ENCODE peak calls at places on chromosomes 6 and 20, in eight cellular contexts. One of them, this sample, is unnamed. For H3K4me1 and H3K36me3, the result is how much of the 10 kb centered on the place peaks cover.

GRCh38 chr20:19275038-19275629 is 62.7 kb downstream of the SLC24A3 start:
- DNase-seq in adrenal gland: no peak
- DNase-seq in GM23338: no peak
- DNase-seq in heart right ventricle: no peak
- DNase-seq in effector memory CD4-positive, alpha-beta T cell: no peak
- DNase-seq in fibroblast of lung: no peak
- DNase-seq in OCI-LY7: no peak
- DNase-seq in osteoblast: no peak
- DNase-seq in this sample: no peak

GRCh38 chr6:28345201-28345600 is 4.5 kb upstream of the ZKSCAN3 start:
- DNase-seq in adrenal gland: no peak
- DNase-seq in GM23338: no peak
- DNase-seq in heart right ventricle: no peak
- DNase-seq in effector memory CD4-positive, alpha-beta T cell: no peak
- DNase-seq in fibroblast of lung: no peak
- DNase-seq in OCI-LY7: no peak
- DNase-seq in osteoblast: no peak
- DNase-seq in this sample: no peak

GRCh38 chr6:63674635-63675034 is 39.0 kb downstream of the PHF3 start:
- DNase-seq in adrenal gland: no peak
- DNase-seq in GM23338: no peak
- DNase-seq in heart right ventricle: no peak
- DNase-seq in effector memory CD4-positive, alpha-beta T cell: no peak
- DNase-seq in fibroblast of lung: no peak
- DNase-seq in OCI-LY7: no peak
- DNase-seq in osteoblast: no peak
- DNase-seq in this sample: peak

GRCh38 chr6:147222160-147222838 is 18.1 kb downstream of the STXBP5 start:
- DNase-seq in adrenal gland: no peak
- DNase-seq in GM23338: peak
- DNase-seq in heart right ventricle: no peak
- DNase-seq in effector memory CD4-positive, alpha-beta T cell: no peak
- DNase-seq in fibroblast of lung: peak
- DNase-seq in OCI-LY7: no peak
- DNase-seq in osteoblast: peak
- DNase-seq in this sample: no peak

GRCh38 chr6:164164921-164165320 is 750.4 kb downstream of the QKI start:
- DNase-seq in adrenal gland: no peak
- DNase-seq in GM23338: no peak
- DNase-seq in heart right ventricle: no peak
- DNase-seq in effector memory CD4-positive, alpha-beta T cell: no peak
- DNase-seq in fibroblast of lung: peak
- DNase-seq in OCI-LY7: no peak
- DNase-seq in osteoblast: no peak
- DNase-seq in this sample: no peak

GRCh38 chr20:60215786-60216730 is 257.8 kb downstream of the CDH26 start:
- DNase-seq in adrenal gland: no peak
- DNase-seq in GM23338: no peak
- DNase-seq in heart right ventricle: no peak
- DNase-seq in effector memory CD4-positive, alpha-beta T cell: no peak
- DNase-seq in fibroblast of lung: no peak
- DNase-seq in OCI-LY7: no peak
- DNase-seq in osteoblast: no peak
- DNase-seq in this sample: no peak

GRCh38 chr6:138017156-138017757 is 90.0 kb downstream of the PERP start:
- DNase-seq in adrenal gland: no peak
- DNase-seq in GM23338: peak
- DNase-seq in heart right ventricle: no peak
- DNase-seq in effector memory CD4-positive, alpha-beta T cell: no peak
- DNase-seq in fibroblast of lung: no peak
- DNase-seq in OCI-LY7: no peak
- DNase-seq in osteoblast: peak
- DNase-seq in this sample: no peak

GRCh38 chr6:148251286-148251685 is 91.4 kb upstream of the SASH1 start:
- DNase-seq in adrenal gland: no peak
- DNase-seq in GM23338: peak
- DNase-seq in heart right ventricle: no peak
- DNase-seq in effector memory CD4-positive, alpha-beta T cell: no peak
- DNase-seq in fibroblast of lung: peak
- DNase-seq in OCI-LY7: peak
- DNase-seq in osteoblast: peak
- DNase-seq in this sample: no peak

GRCh38 chr6:158545043-158545966 is 14.6 kb upstream of the TMEM181 start:
- DNase-seq in adrenal gland: no peak
- DNase-seq in GM23338: no peak
- DNase-seq in heart right ventricle: no peak
- DNase-seq in effector memory CD4-positive, alpha-beta T cell: no peak
- DNase-seq in fibroblast of lung: no peak
- DNase-seq in OCI-LY7: no peak
- DNase-seq in osteoblast: no peak
- DNase-seq in this sample: no peak

GRCh38 chr6:142542704-142543233 is 241.0 kb downstream of the ADGRG6 start:
- DNase-seq in adrenal gland: peak
- DNase-seq in GM23338: peak
- DNase-seq in heart right ventricle: peak
- DNase-seq in effector memory CD4-positive, alpha-beta T cell: no peak
- DNase-seq in fibroblast of lung: peak
- DNase-seq in OCI-LY7: no peak
- DNase-seq in osteoblast: no peak
- DNase-seq in this sample: no peak

GRCh38 chr6:54617730-54618129 is 228.8 kb upstream of the FAM83B start:
- DNase-seq in adrenal gland: no peak
- DNase-seq in GM23338: no peak
- DNase-seq in heart right ventricle: no peak
- DNase-seq in effector memory CD4-positive, alpha-beta T cell: no peak
- DNase-seq in fibroblast of lung: peak
- DNase-seq in OCI-LY7: no peak
- DNase-seq in osteoblast: peak
- DNase-seq in this sample: no peak

GRCh38 chr6:138372711-138373463 is 4.8 kb upstream of the SMIM28 start:
- DNase-seq in adrenal gland: no peak
- DNase-seq in GM23338: no peak
- DNase-seq in heart right ventricle: no peak
- DNase-seq in effector memory CD4-positive, alpha-beta T cell: no peak
- DNase-seq in fibroblast of lung: peak
- DNase-seq in OCI-LY7: no peak
- DNase-seq in osteoblast: no peak
- DNase-seq in this sample: peak

GRCh38 chr20:51136326-51136725 is 113.4 kb upstream of the KCNG1 start:
- DNase-seq in adrenal gland: no peak
- DNase-seq in GM23338: no peak
- DNase-seq in heart right ventricle: no peak
- DNase-seq in effector memory CD4-positive, alpha-beta T cell: no peak
- DNase-seq in fibroblast of lung: no peak
- DNase-seq in OCI-LY7: no peak
- DNase-seq in osteoblast: no peak
- DNase-seq in this sample: no peak

GRCh38 chr6:158631678-158632537 is 12.6 kb downstream of the DYNLT1 start:
- DNase-seq in adrenal gland: peak
- DNase-seq in GM23338: no peak
- DNase-seq in heart right ventricle: peak
- DNase-seq in effector memory CD4-positive, alpha-beta T cell: no peak
- DNase-seq in fibroblast of lung: peak
- DNase-seq in OCI-LY7: no peak
- DNase-seq in osteoblast: peak
- DNase-seq in this sample: no peak

GRCh38 chr6:42963855-42964605 is 3.5 kb downstream of the GNMT start:
- DNase-seq in adrenal gland: peak
- DNase-seq in GM23338: peak
- DNase-seq in heart right ventricle: no peak
- DNase-seq in effector memory CD4-positive, alpha-beta T cell: no peak
- DNase-seq in fibroblast of lung: peak
- DNase-seq in OCI-LY7: peak
- DNase-seq in osteoblast: peak
- DNase-seq in this sample: peak

GRCh38 chr6:77666340-77666739 is 13.5 kb downstream of the MEI4 start:
- DNase-seq in adrenal gland: no peak
- DNase-seq in GM23338: no peak
- DNase-seq in heart right ventricle: no peak
- DNase-seq in effector memory CD4-positive, alpha-beta T cell: no peak
- DNase-seq in fibroblast of lung: no peak
- DNase-seq in OCI-LY7: no peak
- DNase-seq in osteoblast: no peak
- DNase-seq in this sample: no peak

GRCh38 chr6:159727717-159728440 is 573 bp downstream of the WTAP start:
- DNase-seq in adrenal gland: no peak
- DNase-seq in GM23338: peak
- DNase-seq in heart right ventricle: no peak
- DNase-seq in effector memory CD4-positive, alpha-beta T cell: no peak
- DNase-seq in fibroblast of lung: peak
- DNase-seq in OCI-LY7: peak
- DNase-seq in osteoblast: peak
- DNase-seq in this sample: no peak

GRCh38 chr6:68638225-68638900 is 3.3 kb downstream of the ADGRB3 start:
- DNase-seq in adrenal gland: no peak
- DNase-seq in GM23338: peak
- DNase-seq in heart right ventricle: no peak
- DNase-seq in effector memory CD4-positive, alpha-beta T cell: no peak
- DNase-seq in fibroblast of lung: peak
- DNase-seq in OCI-LY7: peak
- DNase-seq in osteoblast: no peak
- DNase-seq in this sample: peak

GRCh38 chr6:52416629-52417151 is 3.5 kb upstream of the EFHC1 start:
- DNase-seq in adrenal gland: peak
- DNase-seq in GM23338: peak
- DNase-seq in heart right ventricle: peak
- DNase-seq in effector memory CD4-positive, alpha-beta T cell: no peak
- DNase-seq in fibroblast of lung: peak
- DNase-seq in OCI-LY7: peak
- DNase-seq in osteoblast: peak
- DNase-seq in this sample: peak

GRCh38 chr6:133591330-133591729 is 297.6 kb upstream of the TCF21 start:
- DNase-seq in adrenal gland: no peak
- DNase-seq in GM23338: no peak
- DNase-seq in heart right ventricle: no peak
- DNase-seq in effector memory CD4-positive, alpha-beta T cell: no peak
- DNase-seq in fibroblast of lung: no peak
- DNase-seq in OCI-LY7: no peak
- DNase-seq in osteoblast: no peak
- DNase-seq in this sample: no peak

GRCh38 chr6:43671801-43672690 is 15.5 kb downstream of the MRPS18A start:
- DNase-seq in adrenal gland: peak
- DNase-seq in GM23338: no peak
- DNase-seq in heart right ventricle: no peak
- DNase-seq in effector memory CD4-positive, alpha-beta T cell: no peak
- DNase-seq in fibroblast of lung: no peak
- DNase-seq in OCI-LY7: no peak
- DNase-seq in osteoblast: peak
- DNase-seq in this sample: no peak

GRCh38 chr6:2008383-2008976 is 236.9 kb downstream of the GMDS start:
- DNase-seq in adrenal gland: no peak
- DNase-seq in GM23338: no peak
- DNase-seq in heart right ventricle: no peak
- DNase-seq in effector memory CD4-positive, alpha-beta T cell: no peak
- DNase-seq in fibroblast of lung: peak
- DNase-seq in OCI-LY7: no peak
- DNase-seq in osteoblast: peak
- DNase-seq in this sample: no peak

GRCh38 chr6:165376100-165376499 is 66.7 kb upstream of the C6orf118 start:
- DNase-seq in adrenal gland: no peak
- DNase-seq in GM23338: no peak
- DNase-seq in heart right ventricle: no peak
- DNase-seq in effector memory CD4-positive, alpha-beta T cell: no peak
- DNase-seq in fibroblast of lung: no peak
- DNase-seq in OCI-LY7: no peak
- DNase-seq in osteoblast: no peak
- DNase-seq in this sample: no peak

GRCh38 chr20:2559641-2560040 is 23.3 kb downstream of the TMC2 start:
- DNase-seq in adrenal gland: no peak
- DNase-seq in GM23338: no peak
- DNase-seq in heart right ventricle: no peak
- DNase-seq in effector memory CD4-positive, alpha-beta T cell: no peak
- DNase-seq in fibroblast of lung: no peak
- DNase-seq in OCI-LY7: no peak
- DNase-seq in osteoblast: no peak
- DNase-seq in this sample: no peak

GRCh38 chr20:2405693-2406065 is 25.0 kb downstream of the TGM6 start:
- DNase-seq in adrenal gland: no peak
- DNase-seq in GM23338: no peak
- DNase-seq in heart right ventricle: no peak
- DNase-seq in effector memory CD4-positive, alpha-beta T cell: no peak
- DNase-seq in fibroblast of lung: no peak
- DNase-seq in OCI-LY7: no peak
- DNase-seq in osteoblast: no peak
- DNase-seq in this sample: no peak

GRCh38 chr6:33375143-33375649 is 16.4 kb upstream of the KIFC1 start:
- DNase-seq in adrenal gland: peak
- DNase-seq in GM23338: no peak
- DNase-seq in heart right ventricle: peak
- DNase-seq in effector memory CD4-positive, alpha-beta T cell: no peak
- DNase-seq in fibroblast of lung: peak
- DNase-seq in OCI-LY7: no peak
- DNase-seq in osteoblast: no peak
- DNase-seq in this sample: no peak

GRCh38 chr20:33674294-33675126 is at the start of gene NECAB3:
- DNase-seq in adrenal gland: peak
- DNase-seq in GM23338: peak
- DNase-seq in heart right ventricle: peak
- DNase-seq in effector memory CD4-positive, alpha-beta T cell: peak
- DNase-seq in fibroblast of lung: peak
- DNase-seq in OCI-LY7: peak
- DNase-seq in osteoblast: peak
- DNase-seq in this sample: peak

GRCh38 chr20:48686238-48687096 is 141.3 kb downstream of the PREX1 start:
- DNase-seq in adrenal gland: peak
- DNase-seq in GM23338: no peak
- DNase-seq in heart right ventricle: peak
- DNase-seq in effector memory CD4-positive, alpha-beta T cell: no peak
- DNase-seq in fibroblast of lung: peak
- DNase-seq in OCI-LY7: no peak
- DNase-seq in osteoblast: peak
- DNase-seq in this sample: no peak
- H3K4me1 ChIP-seq in adrenal gland: under half
- H3K4me1 ChIP-seq in GM23338: under half
- H3K4me1 ChIP-seq in heart right ventricle: half or more
- H3K4me1 ChIP-seq in effector memory CD4-positive, alpha-beta T cell: under half
- H3K4me1 ChIP-seq in fibroblast of lung: under half
- H3K4me1 ChIP-seq in OCI-LY7: under half
- H3K4me1 ChIP-seq in osteoblast: under half
- H3K4me1 ChIP-seq in this sample: under half

GRCh38 chr6:3260296-3260695 is 1.5 kb downstream of the PSMG4 start:
- DNase-seq in adrenal gland: no peak
- DNase-seq in GM23338: no peak
- DNase-seq in heart right ventricle: no peak
- DNase-seq in effector memory CD4-positive, alpha-beta T cell: no peak
- DNase-seq in fibroblast of lung: no peak
- DNase-seq in OCI-LY7: no peak
- DNase-seq in osteoblast: no peak
- DNase-seq in this sample: peak
- H3K4me3 ChIP-seq in adrenal gland: no peak
- H3K4me3 ChIP-seq in GM23338: peak
- H3K4me3 ChIP-seq in heart right ventricle: no peak
- H3K4me3 ChIP-seq in effector memory CD4-positive, alpha-beta T cell: peak
- H3K4me3 ChIP-seq in fibroblast of lung: no peak
- H3K4me3 ChIP-seq in OCI-LY7: peak
- H3K4me3 ChIP-seq in osteoblast: no peak
- H3K4me3 ChIP-seq in this sample: no peak

GRCh38 chr20:10902174-10902573 is 228.4 kb upstream of the JAG1 start:
- DNase-seq in adrenal gland: no peak
- DNase-seq in GM23338: no peak
- DNase-seq in heart right ventricle: no peak
- DNase-seq in effector memory CD4-positive, alpha-beta T cell: no peak
- DNase-seq in fibroblast of lung: no peak
- DNase-seq in OCI-LY7: no peak
- DNase-seq in osteoblast: no peak
- DNase-seq in this sample: no peak
- H3K36me3 ChIP-seq in adrenal gland: under half
- H3K36me3 ChIP-seq in GM23338: under half
- H3K36me3 ChIP-seq in heart right ventricle: under half
- H3K36me3 ChIP-seq in effector memory CD4-positive, alpha-beta T cell: under half
- H3K36me3 ChIP-seq in fibroblast of lung: under half
- H3K36me3 ChIP-seq in OCI-LY7: under half
- H3K36me3 ChIP-seq in osteoblast: under half
- H3K36me3 ChIP-seq in this sample: under half

GRCh38 chr6:13814176-13814937 is at the start of gene MCUR1:
- DNase-seq in adrenal gland: peak
- DNase-seq in GM23338: peak
- DNase-seq in heart right ventricle: peak
- DNase-seq in effector memory CD4-positive, alpha-beta T cell: peak
- DNase-seq in fibroblast of lung: peak
- DNase-seq in OCI-LY7: peak
- DNase-seq in osteoblast: peak
- DNase-seq in this sample: peak
- H3K4me1 ChIP-seq in adrenal gland: under half
- H3K4me1 ChIP-seq in GM23338: under half
- H3K4me1 ChIP-seq in heart right ventricle: under half
- H3K4me1 ChIP-seq in effector memory CD4-positive, alpha-beta T cell: under half
- H3K4me1 ChIP-seq in fibroblast of lung: under half
- H3K4me1 ChIP-seq in OCI-LY7: under half
- H3K4me1 ChIP-seq in osteoblast: under half
- H3K4me1 ChIP-seq in this sample: under half